ENCODE peak calls at places on chromosome 19, in seven cellular contexts. L, J, S, K, A, Z and U are unnamed samples.

GRCh38 chr19:41910240-41910991 is 17.8 kb downstream of the ERFL start:
- ATAC-seq in K (peak), A (peak), J (no peak), Z (no peak), L (no peak), S (no peak), U (peak)

GRCh38 chr19:9871626-9872338 is 36.7 kb downstream of the PIN1 start:
- ATAC-seq in Z (no peak), L (no peak), A (no peak), K (no peak), J (no peak), S (no peak), U (no peak)

GRCh38 chr19:49475995-49476880 is 2.2 kb downstream of the FLT3LG start:
- ATAC-seq in S (peak), Z (peak), A (peak), K (peak), J (peak), L (peak), U (peak)

GRCh38 chr19:41386442-41386841 is 10.1 kb downstream of the TMEM91 start:
- ATAC-seq in S (no peak), K (no peak), Z (no peak), A (no peak), L (peak), J (no peak), U (no peak)

GRCh38 chr19:2636142-2636896 is 66.2 kb downstream of the GNG7 start:
- ATAC-seq in Z (peak), S (peak), J (peak), K (no peak), L (peak), A (no peak), U (no peak)

GRCh38 chr19:44603201-44603945 is 10.0 kb upstream of the IGSF23 start:
- ATAC-seq in Z (no peak), L (peak), K (no peak), J (no peak), S (no peak), A (no peak), U (no peak)

GRCh38 chr19:3404324-3405260 is 38.2 kb downstream of the NFIC start:
- ATAC-seq in Z (no peak), A (no peak), S (no peak), L (peak), K (no peak), J (no peak), U (no peak)

GRCh38 chr19:15251749-15252397 is 19.6 kb upstream of the EPHX3 start:
- ATAC-seq in J (no peak), S (no peak), L (peak), Z (peak), A (no peak), K (no peak), U (no peak)

GRCh38 chr19:42488783-42489521 is 39.3 kb downstream of the CEACAM1 start:
- ATAC-seq in A (no peak), L (no peak), J (no peak), K (no peak), Z (no peak), S (no peak), U (no peak)

GRCh38 chr19:49347191-49347590 is 12.0 kb downstream of the CD37 start:
- ATAC-seq in A (peak), Z (no peak), J (no peak), S (no peak), L (peak), K (no peak), U (no peak)

GRCh38 chr19:17005000-17005399 is 21.6 kb downstream of the CPAMD8 start:
- ATAC-seq in Z (peak), J (no peak), K (no peak), A (no peak), S (no peak), L (peak), U (no peak)

GRCh38 chr19:2485428-2485827 is 9.5 kb downstream of the GADD45B start:
- ATAC-seq in Z (no peak), L (no peak), K (no peak), S (no peak), J (no peak), A (no peak), U (no peak)

GRCh38 chr19:31727536-31727935 is 378.3 kb upstream of the TSHZ3 start:
- ATAC-seq in K (no peak), A (no peak), S (no peak), Z (no peak), J (no peak), L (no peak), U (no peak)

GRCh38 chr19:18469245-18470107 is 31.5 kb upstream of the ISYNA1 start:
- ATAC-seq in A (peak), S (peak), Z (peak), L (peak), K (peak), J (peak), U (peak)

GRCh38 chr19:45267296-45267695 is 16.2 kb downstream of the MARK4 start:
- ATAC-seq in L (no peak), A (no peak), K (no peak), J (no peak), S (no peak), Z (no peak), U (no peak)

GRCh38 chr19:4064073-4064550 is 2.6 kb downstream of the ZBTB7A start:
- ATAC-seq in L (no peak), S (no peak), K (no peak), A (no peak), J (no peak), Z (no peak), U (no peak)

GRCh38 chr19:35266904-35267817 is 1.6 kb upstream of the USF2 start:
- ATAC-seq in L (no peak), Z (peak), A (peak), S (peak), K (peak), J (peak), U (peak)

GRCh38 chr19:35279985-35280821 is 2.1 kb upstream of the HAMP start:
- ATAC-seq in S (peak), J (peak), A (no peak), Z (no peak), K (peak), L (no peak), U (no peak)

GRCh38 chr19:19329199-19329598 is 8.6 kb downstream of the MAU2 start:
- ATAC-seq in S (peak), A (peak), Z (no peak), K (no peak), J (peak), L (no peak), U (peak)

GRCh38 chr19:5983367-5983955 is 5.5 kb upstream of the RANBP3 start:
- ATAC-seq in A (no peak), Z (no peak), J (no peak), K (no peak), S (no peak), L (no peak), U (no peak)